ENCODE peak calls at places on chromosomes 5 and 9, in seven cellular contexts. K is stimulated activated CD4-positive, alpha-beta T cell treated with anti-CD3 and anti-CD28 coated beads, Interleukin-12 subunit alpha, Interleukin-12 subunit beta, amount 100 ng/mL, for 48 hours; H is Peyer's patch; U is lower leg skin; V is glutamatergic neuron; M is HS-5; X is HFF-Myc. R is an unnamed sample.

GRCh38 chr5:157178961-157179360 is 1.7 kb upstream of the ITK start:
- DNase-seq in K (no peak), H (no peak), U (no peak), V (no peak), X (no peak), M (no peak), R (no peak)

GRCh38 chr9:105251733-105252404 is 7.4 kb downstream of the SLC44A1 start:
- DNase-seq in H (no peak), V (no peak), M (no peak), U (no peak), K (no peak), X (no peak), R (no peak)

GRCh38 chr5:64872044-64872443 is 103.3 kb downstream of the CWC27 start:
- DNase-seq in M (no peak), H (no peak), X (no peak), V (no peak), K (no peak), U (no peak), R (peak; percentile 34)

GRCh38 chr9:86868611-86869010 is 78.7 kb downstream of the GAS1 start:
- DNase-seq in H (no peak), X (no peak), U (no peak), K (no peak), V (no peak), M (no peak), R (no peak)

GRCh38 chr9:98074119-98074990 is 17.8 kb downstream of the NANS start:
- DNase-seq in X (no peak), V (peak; percentile 85), M (peak; percentile 32), K (peak; percentile 54), U (peak; percentile 45), H (peak; percentile 64), R (peak; percentile 71)

GRCh38 chr9:99197124-99197630 is 24.6 kb downstream of the ALG2 start:
- DNase-seq in K (no peak), M (no peak), U (no peak), V (no peak), H (no peak), X (no peak), R (no peak)

GRCh38 chr9:660227-660626 is 181.3 kb upstream of the DMRT1 start:
- DNase-seq in X (no peak), H (no peak), U (no peak), V (no peak), K (no peak), M (no peak), R (no peak)

GRCh38 chr5:133399247-133399891 is 213.0 kb downstream of the FSTL4 start:
- DNase-seq in V (no peak), H (no peak), M (no peak), K (no peak), X (no peak), U (no peak), R (no peak)

GRCh38 chr9:68844623-68845612 is 139.9 kb downstream of the PIP5K1B start:
- DNase-seq in H (peak; percentile 49), K (no peak), U (no peak), X (no peak), M (no peak), V (peak; percentile 66), R (peak; percentile 1)

GRCh38 chr5:111676496-111676895 is 80.5 kb downstream of the NREP start:
- DNase-seq in M (no peak), X (no peak), K (no peak), V (no peak), H (no peak), U (no peak), R (no peak)